ENCODE peak calls at places on chromosomes 5 and 9, in five cellular contexts. R, K, G, V and S are unnamed samples.

GRCh38 chr5:154237376-154237743 is 46.8 kb downstream of the GALNT10 start:
- DNase-seq in R (no peak), K (no peak), G (no peak), V (no peak), S (no peak)

GRCh38 chr5:54460181-54460919 is 4.9 kb downstream of the HSPB3 start:
- DNase-seq in R (no peak), K (no peak), G (peak), V (no peak), S (no peak)

GRCh38 chr9:120453792-120454191 is 126.2 kb downstream of the CDK5RAP2 start:
- DNase-seq in R (no peak), K (no peak), G (no peak), V (no peak), S (no peak)

GRCh38 chr9:109499631-109500120 is 1.6 kb upstream of the PTPN3 start:
- DNase-seq in R (no peak), K (peak), G (no peak), V (no peak), S (no peak)

GRCh38 chr5:159555084-159555483 is 224.8 kb upstream of the IL12B start:
- DNase-seq in R (no peak), K (no peak), G (no peak), V (no peak), S (no peak)

GRCh38 chr5:72394688-72395087 is 74.5 kb downstream of the PTCD2 start:
- DNase-seq in R (no peak), K (no peak), G (no peak), V (no peak), S (no peak)

GRCh38 chr5:55855509-55855908 is 4.4 kb downstream of the IL31RA start:
- DNase-seq in R (no peak), K (no peak), G (no peak), V (no peak), S (no peak)

GRCh38 chr9:100595391-100596199 is 17.7 kb downstream of the CAVIN4 start:
- DNase-seq in R (no peak), K (no peak), G (peak), V (no peak), S (no peak)

GRCh38 chr9:135773677-135774238 is 71.8 kb downstream of the KCNT1 start:
- DNase-seq in R (no peak), K (no peak), G (no peak), V (no peak), S (no peak)

GRCh38 chr5:140398379-140398811 is 3.2 kb upstream of the ANKHD1 start:
- DNase-seq in R (no peak), K (no peak), G (no peak), V (no peak), S (no peak)